ENCODE peak calls at places on chromosome 15, in ten cellular contexts. One of them, this sample, is unnamed.

GRCh38 chr15:65796610-65797012 is 4.5 kb upstream of the DENND4A start:
- DNase-seq in stimulated activated CD4-positive, alpha-beta T cell treated with anti-CD3 and anti-CD28 coated beads, Interleukin-2, amount 100 ng/mL, for 24 hours: no peak
- DNase-seq in NCI-H1930: no peak
- DNase-seq in activated T-cell treated with anti-CD3 and anti-CD28 coated beads, Interleukin-2, amount 50 U/mL, for 72 hours: no peak
- DNase-seq in activated naive CD8-positive, alpha-beta T cell treated with anti-CD3 and anti-CD28 coated beads, Interleukin-2, amount 10 ng/mL, durations not matched to agents 7 days and 5 days: no peak
- DNase-seq in GM03348: peak; percentile 36
- DNase-seq in GM12892: no peak
- DNase-seq in sciatic nerve: no peak
- DNase-seq in IMR-90: peak; percentile 71
- DNase-seq in B cell: no peak
- DNase-seq in this sample: peak; percentile 76

GRCh38 chr15:40063563-40064011 is 24.6 kb upstream of the SRP14 start:
- DNase-seq in stimulated activated CD4-positive, alpha-beta T cell treated with anti-CD3 and anti-CD28 coated beads, Interleukin-2, amount 100 ng/mL, for 24 hours: no peak
- DNase-seq in NCI-H1930: no peak
- DNase-seq in activated T-cell treated with anti-CD3 and anti-CD28 coated beads, Interleukin-2, amount 50 U/mL, for 72 hours: no peak
- DNase-seq in activated naive CD8-positive, alpha-beta T cell treated with anti-CD3 and anti-CD28 coated beads, Interleukin-2, amount 10 ng/mL, durations not matched to agents 7 days and 5 days: no peak
- DNase-seq in GM03348: peak; percentile 65
- DNase-seq in GM12892: no peak
- DNase-seq in sciatic nerve: no peak
- DNase-seq in IMR-90: peak; percentile 50
- DNase-seq in B cell: no peak
- DNase-seq in this sample: peak; percentile 67

GRCh38 chr15:100684591-100684990 is 82.2 kb downstream of the ASB7 start:
- DNase-seq in stimulated activated CD4-positive, alpha-beta T cell treated with anti-CD3 and anti-CD28 coated beads, Interleukin-2, amount 100 ng/mL, for 24 hours: no peak
- DNase-seq in NCI-H1930: no peak
- DNase-seq in activated T-cell treated with anti-CD3 and anti-CD28 coated beads, Interleukin-2, amount 50 U/mL, for 72 hours: no peak
- DNase-seq in activated naive CD8-positive, alpha-beta T cell treated with anti-CD3 and anti-CD28 coated beads, Interleukin-2, amount 10 ng/mL, durations not matched to agents 7 days and 5 days: no peak
- DNase-seq in GM03348: no peak
- DNase-seq in GM12892: no peak
- DNase-seq in sciatic nerve: no peak
- DNase-seq in IMR-90: no peak
- DNase-seq in B cell: no peak
- DNase-seq in this sample: no peak

GRCh38 chr15:89888214-89888804 is 5.5 kb downstream of the AP3S2 start:
- DNase-seq in stimulated activated CD4-positive, alpha-beta T cell treated with anti-CD3 and anti-CD28 coated beads, Interleukin-2, amount 100 ng/mL, for 24 hours: no peak
- DNase-seq in NCI-H1930: no peak
- DNase-seq in activated T-cell treated with anti-CD3 and anti-CD28 coated beads, Interleukin-2, amount 50 U/mL, for 72 hours: no peak
- DNase-seq in activated naive CD8-positive, alpha-beta T cell treated with anti-CD3 and anti-CD28 coated beads, Interleukin-2, amount 10 ng/mL, durations not matched to agents 7 days and 5 days: no peak
- DNase-seq in GM03348: peak; percentile 76
- DNase-seq in GM12892: no peak
- DNase-seq in sciatic nerve: no peak
- DNase-seq in IMR-90: peak; percentile 90
- DNase-seq in B cell: no peak
- DNase-seq in this sample: peak; percentile 91

GRCh38 chr15:72098076-72098475 is 19.9 kb downstream of the MYO9A start:
- DNase-seq in stimulated activated CD4-positive, alpha-beta T cell treated with anti-CD3 and anti-CD28 coated beads, Interleukin-2, amount 100 ng/mL, for 24 hours: no peak
- DNase-seq in NCI-H1930: no peak
- DNase-seq in activated T-cell treated with anti-CD3 and anti-CD28 coated beads, Interleukin-2, amount 50 U/mL, for 72 hours: no peak
- DNase-seq in activated naive CD8-positive, alpha-beta T cell treated with anti-CD3 and anti-CD28 coated beads, Interleukin-2, amount 10 ng/mL, durations not matched to agents 7 days and 5 days: no peak
- DNase-seq in GM03348: peak; percentile 50
- DNase-seq in GM12892: no peak
- DNase-seq in sciatic nerve: no peak
- DNase-seq in IMR-90: no peak
- DNase-seq in B cell: no peak
- DNase-seq in this sample: no peak

GRCh38 chr15:90264649-90265048 is 823 bp upstream of the NGRN start:
- DNase-seq in stimulated activated CD4-positive, alpha-beta T cell treated with anti-CD3 and anti-CD28 coated beads, Interleukin-2, amount 100 ng/mL, for 24 hours: peak; percentile 33
- DNase-seq in NCI-H1930: no peak
- DNase-seq in activated T-cell treated with anti-CD3 and anti-CD28 coated beads, Interleukin-2, amount 50 U/mL, for 72 hours: peak; percentile 60
- DNase-seq in activated naive CD8-positive, alpha-beta T cell treated with anti-CD3 and anti-CD28 coated beads, Interleukin-2, amount 10 ng/mL, durations not matched to agents 7 days and 5 days: peak; percentile 33
- DNase-seq in GM03348: no peak
- DNase-seq in GM12892: no peak
- DNase-seq in sciatic nerve: no peak
- DNase-seq in IMR-90: no peak
- DNase-seq in B cell: no peak
- DNase-seq in this sample: no peak

GRCh38 chr15:47466357-47466756 is 250.9 kb upstream of the SEMA6D start:
- DNase-seq in stimulated activated CD4-positive, alpha-beta T cell treated with anti-CD3 and anti-CD28 coated beads, Interleukin-2, amount 100 ng/mL, for 24 hours: no peak
- DNase-seq in NCI-H1930: no peak
- DNase-seq in activated T-cell treated with anti-CD3 and anti-CD28 coated beads, Interleukin-2, amount 50 U/mL, for 72 hours: no peak
- DNase-seq in activated naive CD8-positive, alpha-beta T cell treated with anti-CD3 and anti-CD28 coated beads, Interleukin-2, amount 10 ng/mL, durations not matched to agents 7 days and 5 days: no peak
- DNase-seq in GM03348: peak; percentile 6
- DNase-seq in GM12892: no peak
- DNase-seq in sciatic nerve: no peak
- DNase-seq in IMR-90: peak; percentile 90
- DNase-seq in B cell: no peak
- DNase-seq in this sample: peak; percentile 65

GRCh38 chr15:64869501-64869900 is 27.8 kb downstream of the PLEKHO2 start:
- DNase-seq in stimulated activated CD4-positive, alpha-beta T cell treated with anti-CD3 and anti-CD28 coated beads, Interleukin-2, amount 100 ng/mL, for 24 hours: no peak
- DNase-seq in NCI-H1930: no peak
- DNase-seq in activated T-cell treated with anti-CD3 and anti-CD28 coated beads, Interleukin-2, amount 50 U/mL, for 72 hours: no peak
- DNase-seq in activated naive CD8-positive, alpha-beta T cell treated with anti-CD3 and anti-CD28 coated beads, Interleukin-2, amount 10 ng/mL, durations not matched to agents 7 days and 5 days: no peak
- DNase-seq in GM03348: no peak
- DNase-seq in GM12892: no peak
- DNase-seq in sciatic nerve: no peak
- DNase-seq in IMR-90: no peak
- DNase-seq in B cell: no peak
- DNase-seq in this sample: no peak

GRCh38 chr15:59647085-59647484 is 10.2 kb downstream of the GTF2A2 start:
- DNase-seq in stimulated activated CD4-positive, alpha-beta T cell treated with anti-CD3 and anti-CD28 coated beads, Interleukin-2, amount 100 ng/mL, for 24 hours: no peak
- DNase-seq in NCI-H1930: no peak
- DNase-seq in activated T-cell treated with anti-CD3 and anti-CD28 coated beads, Interleukin-2, amount 50 U/mL, for 72 hours: no peak
- DNase-seq in activated naive CD8-positive, alpha-beta T cell treated with anti-CD3 and anti-CD28 coated beads, Interleukin-2, amount 10 ng/mL, durations not matched to agents 7 days and 5 days: no peak
- DNase-seq in GM03348: no peak
- DNase-seq in GM12892: no peak
- DNase-seq in sciatic nerve: no peak
- DNase-seq in IMR-90: no peak
- DNase-seq in B cell: no peak
- DNase-seq in this sample: no peak

GRCh38 chr15:68583321-68583720 is 4.5 kb downstream of the CORO2B start:
- DNase-seq in stimulated activated CD4-positive, alpha-beta T cell treated with anti-CD3 and anti-CD28 coated beads, Interleukin-2, amount 100 ng/mL, for 24 hours: no peak
- DNase-seq in NCI-H1930: no peak
- DNase-seq in activated T-cell treated with anti-CD3 and anti-CD28 coated beads, Interleukin-2, amount 50 U/mL, for 72 hours: no peak
- DNase-seq in activated naive CD8-positive, alpha-beta T cell treated with anti-CD3 and anti-CD28 coated beads, Interleukin-2, amount 10 ng/mL, durations not matched to agents 7 days and 5 days: no peak
- DNase-seq in GM03348: no peak
- DNase-seq in GM12892: no peak
- DNase-seq in sciatic nerve: peak; percentile 45
- DNase-seq in IMR-90: no peak
- DNase-seq in B cell: no peak
- DNase-seq in this sample: no peak

GRCh38 chr15:81317642-81318017 is 6.3 kb downstream of the STARD5 start:
- DNase-seq in stimulated activated CD4-positive, alpha-beta T cell treated with anti-CD3 and anti-CD28 coated beads, Interleukin-2, amount 100 ng/mL, for 24 hours: no peak
- DNase-seq in NCI-H1930: no peak
- DNase-seq in activated T-cell treated with anti-CD3 and anti-CD28 coated beads, Interleukin-2, amount 50 U/mL, for 72 hours: no peak
- DNase-seq in activated naive CD8-positive, alpha-beta T cell treated with anti-CD3 and anti-CD28 coated beads, Interleukin-2, amount 10 ng/mL, durations not matched to agents 7 days and 5 days: no peak
- DNase-seq in GM03348: no peak
- DNase-seq in GM12892: no peak
- DNase-seq in sciatic nerve: no peak
- DNase-seq in IMR-90: no peak
- DNase-seq in B cell: no peak
- DNase-seq in this sample: no peak

GRCh38 chr15:41438206-41438605 is 21.3 kb downstream of the RTF1 start:
- DNase-seq in stimulated activated CD4-positive, alpha-beta T cell treated with anti-CD3 and anti-CD28 coated beads, Interleukin-2, amount 100 ng/mL, for 24 hours: no peak
- DNase-seq in NCI-H1930: no peak
- DNase-seq in activated T-cell treated with anti-CD3 and anti-CD28 coated beads, Interleukin-2, amount 50 U/mL, for 72 hours: no peak
- DNase-seq in activated naive CD8-positive, alpha-beta T cell treated with anti-CD3 and anti-CD28 coated beads, Interleukin-2, amount 10 ng/mL, durations not matched to agents 7 days and 5 days: no peak
- DNase-seq in GM03348: no peak
- DNase-seq in GM12892: no peak
- DNase-seq in sciatic nerve: no peak
- DNase-seq in IMR-90: peak; percentile 44
- DNase-seq in B cell: no peak
- DNase-seq in this sample: no peak

GRCh38 chr15:56016281-56016680 is 22.9 kb upstream of the NEDD4 start:
- DNase-seq in stimulated activated CD4-positive, alpha-beta T cell treated with anti-CD3 and anti-CD28 coated beads, Interleukin-2, amount 100 ng/mL, for 24 hours: no peak
- DNase-seq in NCI-H1930: no peak
- DNase-seq in activated T-cell treated with anti-CD3 and anti-CD28 coated beads, Interleukin-2, amount 50 U/mL, for 72 hours: no peak
- DNase-seq in activated naive CD8-positive, alpha-beta T cell treated with anti-CD3 and anti-CD28 coated beads, Interleukin-2, amount 10 ng/mL, durations not matched to agents 7 days and 5 days: no peak
- DNase-seq in GM03348: no peak
- DNase-seq in GM12892: no peak
- DNase-seq in sciatic nerve: no peak
- DNase-seq in IMR-90: no peak
- DNase-seq in B cell: no peak
- DNase-seq in this sample: no peak

GRCh38 chr15:23532019-23532418 is 33.5 kb upstream of the MKRN3 start:
- DNase-seq in stimulated activated CD4-positive, alpha-beta T cell treated with anti-CD3 and anti-CD28 coated beads, Interleukin-2, amount 100 ng/mL, for 24 hours: no peak
- DNase-seq in NCI-H1930: no peak
- DNase-seq in activated T-cell treated with anti-CD3 and anti-CD28 coated beads, Interleukin-2, amount 50 U/mL, for 72 hours: no peak
- DNase-seq in activated naive CD8-positive, alpha-beta T cell treated with anti-CD3 and anti-CD28 coated beads, Interleukin-2, amount 10 ng/mL, durations not matched to agents 7 days and 5 days: no peak
- DNase-seq in GM03348: no peak
- DNase-seq in GM12892: no peak
- DNase-seq in sciatic nerve: no peak
- DNase-seq in IMR-90: no peak
- DNase-seq in B cell: no peak
- DNase-seq in this sample: peak; percentile 1

GRCh38 chr15:89197503-89197971 is 23.8 kb downstream of the RLBP1 start:
- DNase-seq in stimulated activated CD4-positive, alpha-beta T cell treated with anti-CD3 and anti-CD28 coated beads, Interleukin-2, amount 100 ng/mL, for 24 hours: no peak
- DNase-seq in NCI-H1930: no peak
- DNase-seq in activated T-cell treated with anti-CD3 and anti-CD28 coated beads, Interleukin-2, amount 50 U/mL, for 72 hours: peak; percentile 49
- DNase-seq in activated naive CD8-positive, alpha-beta T cell treated with anti-CD3 and anti-CD28 coated beads, Interleukin-2, amount 10 ng/mL, durations not matched to agents 7 days and 5 days: no peak
- DNase-seq in GM03348: no peak
- DNase-seq in GM12892: no peak
- DNase-seq in sciatic nerve: peak; percentile 78
- DNase-seq in IMR-90: no peak
- DNase-seq in B cell: no peak
- DNase-seq in this sample: no peak

GRCh38 chr15:29990035-29990434 is 92.7 kb upstream of the GOLGA8J start:
- DNase-seq in stimulated activated CD4-positive, alpha-beta T cell treated with anti-CD3 and anti-CD28 coated beads, Interleukin-2, amount 100 ng/mL, for 24 hours: no peak
- DNase-seq in NCI-H1930: no peak
- DNase-seq in activated T-cell treated with anti-CD3 and anti-CD28 coated beads, Interleukin-2, amount 50 U/mL, for 72 hours: no peak
- DNase-seq in activated naive CD8-positive, alpha-beta T cell treated with anti-CD3 and anti-CD28 coated beads, Interleukin-2, amount 10 ng/mL, durations not matched to agents 7 days and 5 days: no peak
- DNase-seq in GM03348: no peak
- DNase-seq in GM12892: no peak
- DNase-seq in sciatic nerve: no peak
- DNase-seq in IMR-90: no peak
- DNase-seq in B cell: no peak
- DNase-seq in this sample: no peak

GRCh38 chr15:89095073-89095472 is 6.8 kb downstream of the ABHD2 start:
- DNase-seq in stimulated activated CD4-positive, alpha-beta T cell treated with anti-CD3 and anti-CD28 coated beads, Interleukin-2, amount 100 ng/mL, for 24 hours: no peak
- DNase-seq in NCI-H1930: no peak
- DNase-seq in activated T-cell treated with anti-CD3 and anti-CD28 coated beads, Interleukin-2, amount 50 U/mL, for 72 hours: no peak
- DNase-seq in activated naive CD8-positive, alpha-beta T cell treated with anti-CD3 and anti-CD28 coated beads, Interleukin-2, amount 10 ng/mL, durations not matched to agents 7 days and 5 days: no peak
- DNase-seq in GM03348: no peak
- DNase-seq in GM12892: no peak
- DNase-seq in sciatic nerve: no peak
- DNase-seq in IMR-90: no peak
- DNase-seq in B cell: no peak
- DNase-seq in this sample: no peak

GRCh38 chr15:35107122-35107521 is 22.0 kb upstream of the NANOGP8 start:
- DNase-seq in stimulated activated CD4-positive, alpha-beta T cell treated with anti-CD3 and anti-CD28 coated beads, Interleukin-2, amount 100 ng/mL, for 24 hours: no peak
- DNase-seq in NCI-H1930: no peak
- DNase-seq in activated T-cell treated with anti-CD3 and anti-CD28 coated beads, Interleukin-2, amount 50 U/mL, for 72 hours: no peak
- DNase-seq in activated naive CD8-positive, alpha-beta T cell treated with anti-CD3 and anti-CD28 coated beads, Interleukin-2, amount 10 ng/mL, durations not matched to agents 7 days and 5 days: no peak
- DNase-seq in GM03348: peak; percentile 34
- DNase-seq in GM12892: no peak
- DNase-seq in sciatic nerve: no peak
- DNase-seq in IMR-90: peak; percentile 31
- DNase-seq in B cell: no peak
- DNase-seq in this sample: peak; percentile 42

GRCh38 chr15:78767331-78767951 is 43.8 kb downstream of the ADAMTS7 start:
- DNase-seq in stimulated activated CD4-positive, alpha-beta T cell treated with anti-CD3 and anti-CD28 coated beads, Interleukin-2, amount 100 ng/mL, for 24 hours: no peak
- DNase-seq in NCI-H1930: no peak
- DNase-seq in activated T-cell treated with anti-CD3 and anti-CD28 coated beads, Interleukin-2, amount 50 U/mL, for 72 hours: no peak
- DNase-seq in activated naive CD8-positive, alpha-beta T cell treated with anti-CD3 and anti-CD28 coated beads, Interleukin-2, amount 10 ng/mL, durations not matched to agents 7 days and 5 days: peak; percentile 33
- DNase-seq in GM03348: no peak
- DNase-seq in GM12892: no peak
- DNase-seq in sciatic nerve: peak; percentile 47
- DNase-seq in IMR-90: no peak
- DNase-seq in B cell: no peak
- DNase-seq in this sample: no peak

GRCh38 chr15:100780208-100780800 is 99.3 kb upstream of the ALDH1A3 start:
- DNase-seq in stimulated activated CD4-positive, alpha-beta T cell treated with anti-CD3 and anti-CD28 coated beads, Interleukin-2, amount 100 ng/mL, for 24 hours: no peak
- DNase-seq in NCI-H1930: no peak
- DNase-seq in activated T-cell treated with anti-CD3 and anti-CD28 coated beads, Interleukin-2, amount 50 U/mL, for 72 hours: no peak
- DNase-seq in activated naive CD8-positive, alpha-beta T cell treated with anti-CD3 and anti-CD28 coated beads, Interleukin-2, amount 10 ng/mL, durations not matched to agents 7 days and 5 days: no peak
- DNase-seq in GM03348: no peak
- DNase-seq in GM12892: no peak
- DNase-seq in sciatic nerve: no peak
- DNase-seq in IMR-90: no peak
- DNase-seq in B cell: no peak
- DNase-seq in this sample: no peak

GRCh38 chr15:73601449-73602425 is 31.5 kb downstream of the NPTN start:
- DNase-seq in stimulated activated CD4-positive, alpha-beta T cell treated with anti-CD3 and anti-CD28 coated beads, Interleukin-2, amount 100 ng/mL, for 24 hours: no peak
- DNase-seq in NCI-H1930: no peak
- DNase-seq in activated T-cell treated with anti-CD3 and anti-CD28 coated beads, Interleukin-2, amount 50 U/mL, for 72 hours: no peak
- DNase-seq in activated naive CD8-positive, alpha-beta T cell treated with anti-CD3 and anti-CD28 coated beads, Interleukin-2, amount 10 ng/mL, durations not matched to agents 7 days and 5 days: no peak
- DNase-seq in GM03348: peak; percentile 53
- DNase-seq in GM12892: no peak
- DNase-seq in sciatic nerve: no peak
- DNase-seq in IMR-90: peak; percentile 61
- DNase-seq in B cell: no peak
- DNase-seq in this sample: peak; percentile 63

GRCh38 chr15:58520464-58520863 is 88.7 kb downstream of the LIPC start:
- DNase-seq in stimulated activated CD4-positive, alpha-beta T cell treated with anti-CD3 and anti-CD28 coated beads, Interleukin-2, amount 100 ng/mL, for 24 hours: no peak
- DNase-seq in NCI-H1930: no peak
- DNase-seq in activated T-cell treated with anti-CD3 and anti-CD28 coated beads, Interleukin-2, amount 50 U/mL, for 72 hours: no peak
- DNase-seq in activated naive CD8-positive, alpha-beta T cell treated with anti-CD3 and anti-CD28 coated beads, Interleukin-2, amount 10 ng/mL, durations not matched to agents 7 days and 5 days: no peak
- DNase-seq in GM03348: no peak
- DNase-seq in GM12892: no peak
- DNase-seq in sciatic nerve: no peak
- DNase-seq in IMR-90: no peak
- DNase-seq in B cell: peak; percentile 23
- DNase-seq in this sample: no peak

GRCh38 chr15:101068961-101069734 is 150.0 kb downstream of the LRRK1 start:
- DNase-seq in stimulated activated CD4-positive, alpha-beta T cell treated with anti-CD3 and anti-CD28 coated beads, Interleukin-2, amount 100 ng/mL, for 24 hours: no peak
- DNase-seq in NCI-H1930: no peak
- DNase-seq in activated T-cell treated with anti-CD3 and anti-CD28 coated beads, Interleukin-2, amount 50 U/mL, for 72 hours: no peak
- DNase-seq in activated naive CD8-positive, alpha-beta T cell treated with anti-CD3 and anti-CD28 coated beads, Interleukin-2, amount 10 ng/mL, durations not matched to agents 7 days and 5 days: no peak
- DNase-seq in GM03348: no peak
- DNase-seq in GM12892: no peak
- DNase-seq in sciatic nerve: no peak
- DNase-seq in IMR-90: peak; percentile 61
- DNase-seq in B cell: no peak
- DNase-seq in this sample: no peak

GRCh38 chr15:33722005-33722672 is 246.2 kb upstream of the CHRM5 start:
- DNase-seq in stimulated activated CD4-positive, alpha-beta T cell treated with anti-CD3 and anti-CD28 coated beads, Interleukin-2, amount 100 ng/mL, for 24 hours: no peak
- DNase-seq in NCI-H1930: no peak
- DNase-seq in activated T-cell treated with anti-CD3 and anti-CD28 coated beads, Interleukin-2, amount 50 U/mL, for 72 hours: no peak
- DNase-seq in activated naive CD8-positive, alpha-beta T cell treated with anti-CD3 and anti-CD28 coated beads, Interleukin-2, amount 10 ng/mL, durations not matched to agents 7 days and 5 days: no peak
- DNase-seq in GM03348: no peak
- DNase-seq in GM12892: no peak
- DNase-seq in sciatic nerve: no peak
- DNase-seq in IMR-90: peak; percentile 77
- DNase-seq in B cell: no peak
- DNase-seq in this sample: peak; percentile 95

GRCh38 chr15:97248376-97248775 is 712.1 kb upstream of the ARRDC4 start:
- DNase-seq in stimulated activated CD4-positive, alpha-beta T cell treated with anti-CD3 and anti-CD28 coated beads, Interleukin-2, amount 100 ng/mL, for 24 hours: no peak
- DNase-seq in NCI-H1930: no peak
- DNase-seq in activated T-cell treated with anti-CD3 and anti-CD28 coated beads, Interleukin-2, amount 50 U/mL, for 72 hours: no peak
- DNase-seq in activated naive CD8-positive, alpha-beta T cell treated with anti-CD3 and anti-CD28 coated beads, Interleukin-2, amount 10 ng/mL, durations not matched to agents 7 days and 5 days: no peak
- DNase-seq in GM03348: no peak
- DNase-seq in GM12892: no peak
- DNase-seq in sciatic nerve: no peak
- DNase-seq in IMR-90: no peak
- DNase-seq in B cell: no peak
- DNase-seq in this sample: no peak

GRCh38 chr15:77419050-77419835 is 661 bp downstream of the PEAK1 start:
- DNase-seq in stimulated activated CD4-positive, alpha-beta T cell treated with anti-CD3 and anti-CD28 coated beads, Interleukin-2, amount 100 ng/mL, for 24 hours: peak; percentile 62
- DNase-seq in NCI-H1930: no peak
- DNase-seq in activated T-cell treated with anti-CD3 and anti-CD28 coated beads, Interleukin-2, amount 50 U/mL, for 72 hours: peak; percentile 52
- DNase-seq in activated naive CD8-positive, alpha-beta T cell treated with anti-CD3 and anti-CD28 coated beads, Interleukin-2, amount 10 ng/mL, durations not matched to agents 7 days and 5 days: peak; percentile 68
- DNase-seq in GM03348: peak; percentile 62
- DNase-seq in GM12892: peak; percentile 36
- DNase-seq in sciatic nerve: peak; percentile 71
- DNase-seq in IMR-90: peak; percentile 53
- DNase-seq in B cell: peak; percentile 44
- DNase-seq in this sample: peak; percentile 46

This sample was measured in fibroblast of mammary gland.